ENCODE peak calls at places on chromosomes 1 and 21, in four cellular contexts. One of them, this sample, is unnamed.

GRCh38 chr1:205793959-205794730 is 18.9 kb downstream of the SLC41A1 start:
- DNase-seq in HCT116: no peak
- DNase-seq in NCI-H446 treated with DMSO at 0.1 percent for 48 hours: no peak
- DNase-seq in T follicular helper cell: no peak
- DNase-seq in this sample: no peak

GRCh38 chr21:44487831-44488230 is 32.5 kb downstream of the LRRC3 start:
- DNase-seq in HCT116: peak; percentile 28
- DNase-seq in NCI-H446 treated with DMSO at 0.1 percent for 48 hours: no peak
- DNase-seq in T follicular helper cell: peak; percentile 18
- DNase-seq in this sample: no peak

GRCh38 chr1:185670187-185670627 is 64.0 kb upstream of the HMCN1 start:
- DNase-seq in HCT116: no peak
- DNase-seq in NCI-H446 treated with DMSO at 0.1 percent for 48 hours: peak; percentile 41
- DNase-seq in T follicular helper cell: peak; percentile 37
- DNase-seq in this sample: no peak

GRCh38 chr1:171495444-171495843 is 10.1 kb downstream of the PRRC2C start:
- DNase-seq in HCT116: no peak
- DNase-seq in NCI-H446 treated with DMSO at 0.1 percent for 48 hours: no peak
- DNase-seq in T follicular helper cell: no peak
- DNase-seq in this sample: no peak

GRCh38 chr1:17167783-17168479 is 37.0 kb upstream of the PADI1 start:
- DNase-seq in HCT116: no peak
- DNase-seq in NCI-H446 treated with DMSO at 0.1 percent for 48 hours: no peak
- DNase-seq in T follicular helper cell: no peak
- DNase-seq in this sample: peak; percentile 80

GRCh38 chr1:225329041-225329440 is 98.8 kb downstream of the LBR start:
- DNase-seq in HCT116: no peak
- DNase-seq in NCI-H446 treated with DMSO at 0.1 percent for 48 hours: no peak
- DNase-seq in T follicular helper cell: no peak
- DNase-seq in this sample: no peak

GRCh38 chr1:20632386-20632785 is 872 bp upstream of the PINK1 start:
- DNase-seq in HCT116: no peak
- DNase-seq in NCI-H446 treated with DMSO at 0.1 percent for 48 hours: no peak
- DNase-seq in T follicular helper cell: no peak
- DNase-seq in this sample: no peak

GRCh38 chr21:28781602-28782274 is 210.9 kb downstream of the LTN1 start:
- DNase-seq in HCT116: peak; percentile 6
- DNase-seq in NCI-H446 treated with DMSO at 0.1 percent for 48 hours: no peak
- DNase-seq in T follicular helper cell: no peak
- DNase-seq in this sample: no peak

GRCh38 chr21:33401617-33401967 is 1.6 kb upstream of the IFNGR2 start:
- DNase-seq in HCT116: no peak
- DNase-seq in NCI-H446 treated with DMSO at 0.1 percent for 48 hours: no peak
- DNase-seq in T follicular helper cell: no peak
- DNase-seq in this sample: no peak

GRCh38 chr21:14581902-14582457 is 35.9 kb upstream of the SAMSN1 start:
- DNase-seq in HCT116: no peak
- DNase-seq in NCI-H446 treated with DMSO at 0.1 percent for 48 hours: no peak
- DNase-seq in T follicular helper cell: no peak
- DNase-seq in this sample: no peak

GRCh38 chr1:63617450-63617849 is 24.2 kb downstream of the PGM1 start:
- DNase-seq in HCT116: no peak
- DNase-seq in NCI-H446 treated with DMSO at 0.1 percent for 48 hours: no peak
- DNase-seq in T follicular helper cell: no peak
- DNase-seq in this sample: no peak

GRCh38 chr1:8015036-8015808 is 10.9 kb downstream of the ERRFI1 start:
- DNase-seq in HCT116: no peak
- DNase-seq in NCI-H446 treated with DMSO at 0.1 percent for 48 hours: peak; percentile 38
- DNase-seq in T follicular helper cell: peak; percentile 19
- DNase-seq in this sample: peak; percentile 47

GRCh38 chr1:16085521-16085920 is 12.1 kb upstream of the FAM131C start:
- DNase-seq in HCT116: no peak
- DNase-seq in NCI-H446 treated with DMSO at 0.1 percent for 48 hours: no peak
- DNase-seq in T follicular helper cell: no peak
- DNase-seq in this sample: no peak

GRCh38 chr1:235887676-235888075 is 21.0 kb upstream of the LYST start:
- DNase-seq in HCT116: no peak
- DNase-seq in NCI-H446 treated with DMSO at 0.1 percent for 48 hours: no peak
- DNase-seq in T follicular helper cell: no peak
- DNase-seq in this sample: no peak

GRCh38 chr1:163758977-163759670 is 437.4 kb downstream of the NUF2 start:
- DNase-seq in HCT116: no peak
- DNase-seq in NCI-H446 treated with DMSO at 0.1 percent for 48 hours: no peak
- DNase-seq in T follicular helper cell: no peak
- DNase-seq in this sample: no peak

GRCh38 chr21:46035809-46036695 is 54.5 kb downstream of the COL6A1 start:
- DNase-seq in HCT116: no peak
- DNase-seq in NCI-H446 treated with DMSO at 0.1 percent for 48 hours: no peak
- DNase-seq in T follicular helper cell: no peak
- DNase-seq in this sample: no peak

GRCh38 chr1:156892190-156893047 is 1.1 kb upstream of the PEAR1 start:
- DNase-seq in HCT116: peak; percentile 75
- DNase-seq in NCI-H446 treated with DMSO at 0.1 percent for 48 hours: peak; percentile 37
- DNase-seq in T follicular helper cell: peak; percentile 74
- DNase-seq in this sample: no peak

GRCh38 chr1:162191396-162192322 is 122.2 kb downstream of the NOS1AP start:
- DNase-seq in HCT116: no peak
- DNase-seq in NCI-H446 treated with DMSO at 0.1 percent for 48 hours: no peak
- DNase-seq in T follicular helper cell: no peak
- DNase-seq in this sample: no peak

GRCh38 chr21:33969600-33969999 is 54.0 kb upstream of the ATP5PO start:
- DNase-seq in HCT116: no peak
- DNase-seq in NCI-H446 treated with DMSO at 0.1 percent for 48 hours: no peak
- DNase-seq in T follicular helper cell: no peak
- DNase-seq in this sample: no peak

GRCh38 chr21:41137401-41137800 is 30.6 kb upstream of the BACE2 start:
- DNase-seq in HCT116: no peak
- DNase-seq in NCI-H446 treated with DMSO at 0.1 percent for 48 hours: no peak
- DNase-seq in T follicular helper cell: no peak
- DNase-seq in this sample: no peak

GRCh38 chr1:59673575-59674467 is 140.9 kb upstream of the HOOK1 start:
- DNase-seq in HCT116: no peak
- DNase-seq in NCI-H446 treated with DMSO at 0.1 percent for 48 hours: no peak
- DNase-seq in T follicular helper cell: no peak
- DNase-seq in this sample: no peak

GRCh38 chr21:34037446-34037845 is 35.9 kb upstream of the MRPS6 start:
- DNase-seq in HCT116: no peak
- DNase-seq in NCI-H446 treated with DMSO at 0.1 percent for 48 hours: no peak
- DNase-seq in T follicular helper cell: no peak
- DNase-seq in this sample: no peak

GRCh38 chr1:208029381-208030319 is 118.7 kb upstream of the CD34 start:
- DNase-seq in HCT116: no peak
- DNase-seq in NCI-H446 treated with DMSO at 0.1 percent for 48 hours: no peak
- DNase-seq in T follicular helper cell: no peak
- DNase-seq in this sample: no peak

GRCh38 chr21:33418686-33419085 is 15.5 kb downstream of the IFNGR2 start:
- DNase-seq in HCT116: no peak
- DNase-seq in NCI-H446 treated with DMSO at 0.1 percent for 48 hours: no peak
- DNase-seq in T follicular helper cell: no peak
- DNase-seq in this sample: no peak

GRCh38 chr1:68010094-68010493 is 40.3 kb downstream of the DIRAS3 start:
- DNase-seq in HCT116: peak; percentile 8
- DNase-seq in NCI-H446 treated with DMSO at 0.1 percent for 48 hours: no peak
- DNase-seq in T follicular helper cell: no peak
- DNase-seq in this sample: no peak

GRCh38 chr21:44574457-44575306 is 1.2 kb downstream of the KRTAP10-4 start:
- DNase-seq in HCT116: no peak
- DNase-seq in NCI-H446 treated with DMSO at 0.1 percent for 48 hours: no peak
- DNase-seq in T follicular helper cell: no peak
- DNase-seq in this sample: no peak

GRCh38 chr1:42957880-42958487 is 684 bp downstream of the SLC2A1 start:
- DNase-seq in HCT116: no peak
- DNase-seq in NCI-H446 treated with DMSO at 0.1 percent for 48 hours: peak; percentile 12
- DNase-seq in T follicular helper cell: peak; percentile 32
- DNase-seq in this sample: no peak

GRCh38 chr1:174160109-174160473 is 771 bp downstream of the RABGAP1L start:
- DNase-seq in HCT116: no peak
- DNase-seq in NCI-H446 treated with DMSO at 0.1 percent for 48 hours: no peak
- DNase-seq in T follicular helper cell: peak; percentile 1
- DNase-seq in this sample: no peak

GRCh38 chr1:2787163-2787911 is 14.2 kb downstream of the TTC34 start:
- DNase-seq in HCT116: no peak
- DNase-seq in NCI-H446 treated with DMSO at 0.1 percent for 48 hours: no peak
- DNase-seq in T follicular helper cell: no peak
- DNase-seq in this sample: no peak

This sample was measured in AG04449.